ENCODE peak calls at places on chromosomes 16 and 17, in ten cellular contexts. One of them, this sample, is unnamed. For H3K9me3, the result is how much of the 10 kb centered on the place peaks cover.

GRCh38 chr17:19769946-19770652 is 22.0 kb upstream of the ALDH3A1 start:
- DNase-seq in fibroblast of lung: no peak
- DNase-seq in effector memory CD4-positive, alpha-beta T cell: no peak
- DNase-seq in stomach: no peak
- DNase-seq in right cardiac atrium: no peak
- DNase-seq in psoas muscle: no peak
- DNase-seq in lung: no peak
- DNase-seq in mesenchymal stem cell: peak
- DNase-seq in A549: no peak
- DNase-seq in transverse colon: no peak
- DNase-seq in this sample: no peak

GRCh38 chr16:84486126-84486525 is 18.3 kb downstream of the MEAK7 start:
- DNase-seq in fibroblast of lung: no peak
- DNase-seq in effector memory CD4-positive, alpha-beta T cell: no peak
- DNase-seq in stomach: peak
- DNase-seq in right cardiac atrium: no peak
- DNase-seq in psoas muscle: no peak
- DNase-seq in lung: no peak
- DNase-seq in mesenchymal stem cell: no peak
- DNase-seq in A549: no peak
- DNase-seq in transverse colon: no peak
- DNase-seq in this sample: no peak

GRCh38 chr17:42307362-42307927 is 19.1 kb downstream of the STAT5A start:
- DNase-seq in fibroblast of lung: no peak
- DNase-seq in effector memory CD4-positive, alpha-beta T cell: no peak
- DNase-seq in stomach: no peak
- DNase-seq in right cardiac atrium: no peak
- DNase-seq in psoas muscle: no peak
- DNase-seq in lung: no peak
- DNase-seq in mesenchymal stem cell: no peak
- DNase-seq in A549: no peak
- DNase-seq in transverse colon: no peak
- DNase-seq in this sample: no peak

GRCh38 chr17:67027031-67027628 is 17.2 kb upstream of the CACNG1 start:
- DNase-seq in fibroblast of lung: no peak
- DNase-seq in effector memory CD4-positive, alpha-beta T cell: no peak
- DNase-seq in stomach: no peak
- DNase-seq in right cardiac atrium: no peak
- DNase-seq in psoas muscle: no peak
- DNase-seq in lung: no peak
- DNase-seq in mesenchymal stem cell: no peak
- DNase-seq in A549: no peak
- DNase-seq in transverse colon: no peak
- DNase-seq in this sample: no peak

GRCh38 chr16:66754211-66754610 is 2.8 kb upstream of the DYNC1LI2 start:
- DNase-seq in fibroblast of lung: no peak
- DNase-seq in effector memory CD4-positive, alpha-beta T cell: no peak
- DNase-seq in stomach: no peak
- DNase-seq in right cardiac atrium: no peak
- DNase-seq in psoas muscle: no peak
- DNase-seq in lung: no peak
- DNase-seq in mesenchymal stem cell: no peak
- DNase-seq in A549: no peak
- DNase-seq in transverse colon: no peak
- DNase-seq in this sample: no peak

GRCh38 chr16:55528974-55529373 is 20.1 kb downstream of the LPCAT2 start:
- DNase-seq in fibroblast of lung: no peak
- DNase-seq in effector memory CD4-positive, alpha-beta T cell: no peak
- DNase-seq in stomach: no peak
- DNase-seq in right cardiac atrium: no peak
- DNase-seq in psoas muscle: no peak
- DNase-seq in lung: no peak
- DNase-seq in mesenchymal stem cell: no peak
- DNase-seq in A549: no peak
- DNase-seq in transverse colon: no peak
- DNase-seq in this sample: no peak

GRCh38 chr16:78878570-78878969 is 722.0 kb downstream of the MAF start:
- DNase-seq in fibroblast of lung: no peak
- DNase-seq in effector memory CD4-positive, alpha-beta T cell: no peak
- DNase-seq in stomach: no peak
- DNase-seq in right cardiac atrium: no peak
- DNase-seq in psoas muscle: no peak
- DNase-seq in lung: no peak
- DNase-seq in mesenchymal stem cell: no peak
- DNase-seq in A549: no peak
- DNase-seq in transverse colon: no peak
- DNase-seq in this sample: no peak

GRCh38 chr17:50871369-50871768 is 5.2 kb upstream of the TOB1 start:
- DNase-seq in fibroblast of lung: no peak
- DNase-seq in effector memory CD4-positive, alpha-beta T cell: peak
- DNase-seq in stomach: no peak
- DNase-seq in right cardiac atrium: no peak
- DNase-seq in psoas muscle: no peak
- DNase-seq in lung: no peak
- DNase-seq in mesenchymal stem cell: no peak
- DNase-seq in A549: no peak
- DNase-seq in transverse colon: no peak
- DNase-seq in this sample: no peak

GRCh38 chr16:17404903-17405691 is 65.7 kb downstream of the XYLT1 start:
- DNase-seq in fibroblast of lung: peak
- DNase-seq in effector memory CD4-positive, alpha-beta T cell: no peak
- DNase-seq in stomach: no peak
- DNase-seq in right cardiac atrium: peak
- DNase-seq in psoas muscle: peak
- DNase-seq in lung: peak
- DNase-seq in mesenchymal stem cell: no peak
- DNase-seq in A549: no peak
- DNase-seq in transverse colon: peak
- DNase-seq in this sample: no peak

GRCh38 chr16:23072769-23073549 is 76.3 kb downstream of the USP31 start:
- DNase-seq in fibroblast of lung: no peak
- DNase-seq in effector memory CD4-positive, alpha-beta T cell: no peak
- DNase-seq in stomach: no peak
- DNase-seq in right cardiac atrium: no peak
- DNase-seq in psoas muscle: no peak
- DNase-seq in lung: no peak
- DNase-seq in mesenchymal stem cell: peak
- DNase-seq in A549: peak
- DNase-seq in transverse colon: no peak
- DNase-seq in this sample: no peak

GRCh38 chr16:12601290-12601900 is 202.3 kb downstream of the CPPED1 start:
- DNase-seq in fibroblast of lung: no peak
- DNase-seq in effector memory CD4-positive, alpha-beta T cell: no peak
- DNase-seq in stomach: no peak
- DNase-seq in right cardiac atrium: no peak
- DNase-seq in psoas muscle: no peak
- DNase-seq in lung: no peak
- DNase-seq in mesenchymal stem cell: no peak
- DNase-seq in A549: no peak
- DNase-seq in transverse colon: no peak
- DNase-seq in this sample: no peak

GRCh38 chr16:64428463-64428862 is 693.4 kb downstream of the CDH11 start:
- DNase-seq in fibroblast of lung: peak
- DNase-seq in effector memory CD4-positive, alpha-beta T cell: no peak
- DNase-seq in stomach: no peak
- DNase-seq in right cardiac atrium: no peak
- DNase-seq in psoas muscle: no peak
- DNase-seq in lung: no peak
- DNase-seq in mesenchymal stem cell: peak
- DNase-seq in A549: no peak
- DNase-seq in transverse colon: no peak
- DNase-seq in this sample: no peak

GRCh38 chr17:72789711-72790110 is 302.8 kb downstream of the SLC39A11 start:
- DNase-seq in fibroblast of lung: no peak
- DNase-seq in effector memory CD4-positive, alpha-beta T cell: no peak
- DNase-seq in stomach: no peak
- DNase-seq in right cardiac atrium: no peak
- DNase-seq in psoas muscle: no peak
- DNase-seq in lung: no peak
- DNase-seq in mesenchymal stem cell: no peak
- DNase-seq in A549: no peak
- DNase-seq in transverse colon: no peak
- DNase-seq in this sample: no peak

GRCh38 chr17:36524428-36524876 is 10.2 kb downstream of the MYO19 start:
- DNase-seq in fibroblast of lung: no peak
- DNase-seq in effector memory CD4-positive, alpha-beta T cell: no peak
- DNase-seq in stomach: no peak
- DNase-seq in right cardiac atrium: no peak
- DNase-seq in psoas muscle: no peak
- DNase-seq in lung: no peak
- DNase-seq in mesenchymal stem cell: no peak
- DNase-seq in A549: no peak
- DNase-seq in transverse colon: no peak
- DNase-seq in this sample: no peak

GRCh38 chr16:31819386-31819785 is 54.2 kb upstream of the ZNF267 start:
- DNase-seq in fibroblast of lung: no peak
- DNase-seq in effector memory CD4-positive, alpha-beta T cell: no peak
- DNase-seq in stomach: no peak
- DNase-seq in right cardiac atrium: no peak
- DNase-seq in psoas muscle: no peak
- DNase-seq in lung: no peak
- DNase-seq in mesenchymal stem cell: no peak
- DNase-seq in A549: no peak
- DNase-seq in transverse colon: no peak
- DNase-seq in this sample: no peak
- H3K9me3 ChIP-seq in fibroblast of lung: under half
- H3K9me3 ChIP-seq in effector memory CD4-positive, alpha-beta T cell: under half
- H3K9me3 ChIP-seq in stomach: under half
- H3K9me3 ChIP-seq in right cardiac atrium: under half
- H3K9me3 ChIP-seq in psoas muscle: under half
- H3K9me3 ChIP-seq in lung: under half
- H3K9me3 ChIP-seq in mesenchymal stem cell: under half
- H3K9me3 ChIP-seq in A549: under half
- H3K9me3 ChIP-seq in transverse colon: under half
- H3K9me3 ChIP-seq in this sample: under half

GRCh38 chr16:3311496-3311895 is 6.2 kb downstream of the ZNF75A start:
- DNase-seq in fibroblast of lung: no peak
- DNase-seq in effector memory CD4-positive, alpha-beta T cell: no peak
- DNase-seq in stomach: no peak
- DNase-seq in right cardiac atrium: no peak
- DNase-seq in psoas muscle: no peak
- DNase-seq in lung: no peak
- DNase-seq in mesenchymal stem cell: no peak
- DNase-seq in A549: no peak
- DNase-seq in transverse colon: no peak
- DNase-seq in this sample: no peak
- H3K9me3 ChIP-seq in fibroblast of lung: under half
- H3K9me3 ChIP-seq in effector memory CD4-positive, alpha-beta T cell: under half
- H3K9me3 ChIP-seq in stomach: half or more
- H3K9me3 ChIP-seq in right cardiac atrium: under half
- H3K9me3 ChIP-seq in psoas muscle: half or more
- H3K9me3 ChIP-seq in lung: under half
- H3K9me3 ChIP-seq in mesenchymal stem cell: half or more
- H3K9me3 ChIP-seq in A549: half or more
- H3K9me3 ChIP-seq in transverse colon: half or more
- H3K9me3 ChIP-seq in this sample: half or more

GRCh38 chr17:47099987-47100711 is 88.9 kb downstream of the CDC27 start:
- DNase-seq in fibroblast of lung: peak
- DNase-seq in effector memory CD4-positive, alpha-beta T cell: peak
- DNase-seq in stomach: peak
- DNase-seq in right cardiac atrium: peak
- DNase-seq in psoas muscle: peak
- DNase-seq in lung: peak
- DNase-seq in mesenchymal stem cell: peak
- DNase-seq in A549: peak
- DNase-seq in transverse colon: peak
- DNase-seq in this sample: peak
- H3K9me3 ChIP-seq in fibroblast of lung: under half
- H3K9me3 ChIP-seq in effector memory CD4-positive, alpha-beta T cell: under half
- H3K9me3 ChIP-seq in stomach: under half
- H3K9me3 ChIP-seq in right cardiac atrium: under half
- H3K9me3 ChIP-seq in psoas muscle: under half
- H3K9me3 ChIP-seq in lung: under half
- H3K9me3 ChIP-seq in mesenchymal stem cell: under half
- H3K9me3 ChIP-seq in A549: under half
- H3K9me3 ChIP-seq in transverse colon: under half
- H3K9me3 ChIP-seq in this sample: under half

DNA sequence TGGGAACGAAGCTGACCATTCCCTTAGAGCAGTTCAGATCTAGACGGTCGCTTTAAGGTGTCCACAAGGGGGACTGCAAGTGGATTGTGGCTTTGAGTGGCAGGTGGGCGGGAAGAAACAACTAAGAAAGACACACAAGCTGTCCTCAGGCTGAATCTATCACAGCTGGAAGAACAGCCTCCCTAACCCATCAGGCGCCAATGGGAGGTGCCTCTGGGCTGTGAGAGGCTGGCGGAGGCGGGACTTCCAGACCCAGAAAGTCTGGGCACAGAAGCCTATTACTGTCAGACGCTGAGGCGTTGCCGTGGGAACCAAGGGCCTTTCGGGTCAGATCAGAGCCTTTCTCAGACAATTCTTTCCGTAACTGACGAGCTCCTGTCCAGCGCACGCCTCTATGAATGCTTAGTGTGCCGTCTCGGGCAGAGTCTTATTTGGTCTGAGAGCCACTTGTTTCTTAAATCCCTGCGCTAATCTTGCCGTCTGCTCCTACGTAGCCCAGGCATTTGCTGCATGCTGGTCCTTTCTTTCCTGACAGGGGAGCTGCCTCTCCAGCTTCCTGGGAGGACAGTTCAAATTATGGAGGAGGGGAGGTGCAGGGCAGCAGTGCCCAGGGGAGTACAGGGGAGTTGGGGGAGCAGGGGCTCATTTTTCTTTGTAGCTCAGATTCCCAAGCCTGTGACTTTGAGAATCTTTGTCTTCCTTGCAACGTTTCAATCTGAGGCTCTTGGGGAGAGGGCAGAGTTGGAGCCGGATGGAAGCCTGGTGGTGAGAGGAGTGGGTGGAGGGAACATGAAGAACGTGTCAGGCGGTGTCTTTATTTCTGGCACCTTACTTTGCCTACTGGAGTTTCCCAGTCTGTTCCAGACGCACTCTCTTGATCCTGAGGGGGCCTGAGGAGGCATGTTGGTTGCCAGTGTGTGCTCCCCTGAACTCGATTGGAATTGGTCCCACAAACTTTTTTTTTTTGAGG is 618.7 kb downstream of the KCNJ18 start:
- DNase-seq in fibroblast of lung: no peak
- DNase-seq in effector memory CD4-positive, alpha-beta T cell: no peak
- DNase-seq in stomach: no peak
- DNase-seq in right cardiac atrium: peak
- DNase-seq in psoas muscle: no peak
- DNase-seq in lung: no peak
- DNase-seq in mesenchymal stem cell: no peak
- DNase-seq in A549: peak
- DNase-seq in transverse colon: no peak
- DNase-seq in this sample: peak
- H3K9me3 ChIP-seq in fibroblast of lung: under half
- H3K9me3 ChIP-seq in effector memory CD4-positive, alpha-beta T cell: under half
- H3K9me3 ChIP-seq in stomach: under half
- H3K9me3 ChIP-seq in right cardiac atrium: under half
- H3K9me3 ChIP-seq in psoas muscle: under half
- H3K9me3 ChIP-seq in lung: under half
- H3K9me3 ChIP-seq in mesenchymal stem cell: under half
- H3K9me3 ChIP-seq in A549: under half
- H3K9me3 ChIP-seq in transverse colon: under half
- H3K9me3 ChIP-seq in this sample: under half

DNA sequence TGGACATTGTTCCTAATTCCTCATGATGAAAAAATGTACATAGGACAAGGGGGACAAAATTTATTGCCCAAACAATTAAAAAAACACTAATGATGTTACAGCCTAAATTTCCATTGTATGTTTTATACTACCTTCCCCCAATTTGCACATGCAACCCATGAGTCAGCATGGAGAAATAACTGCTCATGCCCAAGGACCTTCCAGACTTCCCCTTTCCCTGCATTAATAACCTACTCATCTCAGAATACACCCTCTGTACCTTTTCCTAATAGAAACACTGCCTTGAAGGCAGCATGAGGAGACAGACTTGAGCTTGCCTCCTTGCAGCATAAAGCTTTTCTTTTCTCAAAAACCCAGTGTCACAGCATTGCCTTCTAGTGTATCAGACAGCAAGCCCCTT is 2402.8 kb downstream of the TP53TG3F start:
- DNase-seq in fibroblast of lung: no peak
- DNase-seq in effector memory CD4-positive, alpha-beta T cell: no peak
- DNase-seq in stomach: no peak
- DNase-seq in right cardiac atrium: no peak
- DNase-seq in psoas muscle: no peak
- DNase-seq in lung: no peak
- DNase-seq in mesenchymal stem cell: no peak
- DNase-seq in A549: no peak
- DNase-seq in transverse colon: no peak
- DNase-seq in this sample: no peak
- H3K9me3 ChIP-seq in fibroblast of lung: under half
- H3K9me3 ChIP-seq in effector memory CD4-positive, alpha-beta T cell: under half
- H3K9me3 ChIP-seq in stomach: under half
- H3K9me3 ChIP-seq in right cardiac atrium: under half
- H3K9me3 ChIP-seq in psoas muscle: under half
- H3K9me3 ChIP-seq in lung: under half
- H3K9me3 ChIP-seq in mesenchymal stem cell: under half
- H3K9me3 ChIP-seq in A549: under half
- H3K9me3 ChIP-seq in transverse colon: under half
- H3K9me3 ChIP-seq in this sample: under half